ENCODE peak calls at places on chromosomes 12 and 14, in seven cellular contexts. B is H1, K is SK-N-SH, F is HepG2, U is HCT116, Q is K562, L is GM12878. W is an unnamed sample.

GRCh38 chr12:91924827-91925226 is 220.8 kb downstream of the BTG1 start:
- DNase-seq in Q (no peak), F (no peak), U (no peak), B (no peak), K (no peak), L (no peak), W (no peak)

GRCh38 chr12:26327975-26328635 is 132.7 kb downstream of the SSPN start:
- DNase-seq in U (no peak), F (no peak), K (no peak), L (no peak), B (no peak), Q (no peak), W (no peak)

GRCh38 chr14:102323102-102323501 is 3.6 kb downstream of the ZNF839 start:
- DNase-seq in B (no peak), Q (no peak), F (peak), L (no peak), U (peak), K (peak), W (peak)

GRCh38 chr12:10753066-10753465 is 29.9 kb upstream of the YBX3 start:
- DNase-seq in B (no peak), Q (no peak), K (no peak), L (no peak), U (no peak), F (no peak), W (peak)

GRCh38 chr12:91722072-91722471 is 423.6 kb downstream of the BTG1 start:
- DNase-seq in L (no peak), K (no peak), B (no peak), U (no peak), F (no peak), Q (no peak), W (no peak)

GRCh38 chr12:66529934-66530333 is 148.9 kb downstream of the GRIP1 start:
- DNase-seq in Q (no peak), U (no peak), K (no peak), B (no peak), F (no peak), L (no peak), W (no peak)

GRCh38 chr12:105852496-105852895 is 286.3 kb downstream of the NUAK1 start:
- DNase-seq in K (no peak), L (no peak), U (no peak), Q (no peak), B (no peak), F (no peak), W (no peak)

GRCh38 chr12:12265571-12266388 is 1.1 kb downstream of the LRP6 start:
- DNase-seq in K (peak), L (no peak), B (no peak), Q (no peak), F (no peak), U (no peak), W (no peak)

GRCh38 chr12:123034865-123035264 is 54.4 kb downstream of the ARL6IP4 start:
- DNase-seq in F (no peak), L (no peak), K (no peak), B (no peak), Q (no peak), U (no peak), W (peak)

GRCh38 chr12:58425481-58426392 is 484.4 kb downstream of the ATP23 start:
- DNase-seq in Q (no peak), B (no peak), L (peak), K (no peak), F (peak), U (peak), W (peak)

GRCh38 chr12:58419905-58420304 is 478.5 kb downstream of the ATP23 start:
- DNase-seq in Q (no peak), U (no peak), K (no peak), F (no peak), L (no peak), B (no peak), W (no peak)

GRCh38 chr12:58421990-58422389 is 480.6 kb downstream of the ATP23 start:
- DNase-seq in U (no peak), F (no peak), K (no peak), L (no peak), Q (no peak), B (no peak), W (no peak)

GRCh38 chr12:58419182-58419760 is 477.9 kb downstream of the ATP23 start:
- DNase-seq in B (no peak), Q (no peak), U (no peak), K (no peak), F (no peak), L (no peak), W (no peak)

DNA sequence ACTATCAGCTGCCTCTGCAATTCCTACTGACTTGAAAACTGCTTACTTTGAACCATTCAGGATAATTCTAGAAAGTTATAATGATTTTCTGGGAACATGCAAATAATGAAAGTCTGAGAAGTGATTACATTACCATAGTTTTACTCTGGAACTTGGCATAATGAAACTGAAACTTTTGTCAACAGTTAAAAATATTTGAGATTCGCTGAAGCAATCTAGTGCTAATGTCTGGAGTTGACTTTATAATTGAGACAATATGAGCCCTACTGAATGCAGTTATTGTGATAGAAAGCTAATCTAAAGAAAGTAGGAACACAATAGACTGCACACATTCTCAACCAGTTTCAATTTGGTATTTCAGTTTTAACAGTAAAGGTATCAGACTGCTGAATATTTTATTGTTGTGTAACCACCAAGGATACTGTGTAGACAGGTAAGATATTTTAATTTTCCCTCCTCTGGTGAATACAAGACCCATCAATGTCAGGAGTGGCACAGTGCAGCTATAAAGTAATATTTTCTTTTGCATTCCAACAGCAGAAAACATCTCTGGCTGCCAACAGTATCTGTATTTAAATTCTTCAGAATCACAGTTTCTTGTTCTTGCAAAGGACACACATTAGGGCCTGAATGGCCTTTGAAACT is 483.5 kb downstream of the ATP23 start:
- DNase-seq in U (no peak), K (no peak), Q (no peak), F (no peak), B (no peak), L (no peak), W (no peak)
- TF ChIP-seq JUND in U (no peak), K (no peak), Q (no peak), F (no peak), B (no peak), L (no peak), W (no peak)

GRCh38 chr12:1915082-1915968 is 3.1 kb downstream of the CACNA2D4 start:
- DNase-seq in K (peak), U (no peak), B (peak), F (no peak), L (no peak), Q (peak), W (no peak)
- TF ChIP-seq JUND in K (no peak), U (no peak), B (no peak), F (no peak), L (no peak), Q (no peak), W (no peak)

GRCh38 chr12:58420496-58420895 is 479.1 kb downstream of the ATP23 start:
- DNase-seq in K (no peak), L (no peak), B (no peak), Q (no peak), U (no peak), F (no peak), W (no peak)
- TF ChIP-seq JUND in K (no peak), L (no peak), B (no peak), Q (no peak), U (no peak), F (no peak), W (no peak)

GRCh38 chr14:20436363-20436755 is 393 bp upstream of the KLHL33 start:
- DNase-seq in U (no peak), Q (no peak), K (no peak), L (no peak), B (no peak), F (no peak), W (no peak)
- TF ChIP-seq JUND in U (no peak), Q (no peak), K (no peak), L (no peak), B (no peak), F (no peak), W (no peak)

GRCh38 chr12:49664591-49665146 is 41.3 kb downstream of the PRPF40B start:
- DNase-seq in B (no peak), U (no peak), K (peak), F (no peak), Q (no peak), L (no peak), W (no peak)

GRCh38 chr12:49665384-49665783 is 41.8 kb downstream of the FMNL3 start:
- DNase-seq in F (no peak), U (no peak), L (no peak), B (no peak), Q (no peak), K (no peak), W (no peak)

GRCh38 chr12:49664167-49664566 is 40.8 kb downstream of the PRPF40B start:
- DNase-seq in F (no peak), B (no peak), Q (no peak), L (no peak), U (no peak), K (no peak), W (no peak)

GRCh38 chr12:49661191-49661590 is 37.8 kb downstream of the PRPF40B start:
- DNase-seq in K (no peak), Q (no peak), F (no peak), U (no peak), L (no peak), B (no peak), W (no peak)

DNA sequence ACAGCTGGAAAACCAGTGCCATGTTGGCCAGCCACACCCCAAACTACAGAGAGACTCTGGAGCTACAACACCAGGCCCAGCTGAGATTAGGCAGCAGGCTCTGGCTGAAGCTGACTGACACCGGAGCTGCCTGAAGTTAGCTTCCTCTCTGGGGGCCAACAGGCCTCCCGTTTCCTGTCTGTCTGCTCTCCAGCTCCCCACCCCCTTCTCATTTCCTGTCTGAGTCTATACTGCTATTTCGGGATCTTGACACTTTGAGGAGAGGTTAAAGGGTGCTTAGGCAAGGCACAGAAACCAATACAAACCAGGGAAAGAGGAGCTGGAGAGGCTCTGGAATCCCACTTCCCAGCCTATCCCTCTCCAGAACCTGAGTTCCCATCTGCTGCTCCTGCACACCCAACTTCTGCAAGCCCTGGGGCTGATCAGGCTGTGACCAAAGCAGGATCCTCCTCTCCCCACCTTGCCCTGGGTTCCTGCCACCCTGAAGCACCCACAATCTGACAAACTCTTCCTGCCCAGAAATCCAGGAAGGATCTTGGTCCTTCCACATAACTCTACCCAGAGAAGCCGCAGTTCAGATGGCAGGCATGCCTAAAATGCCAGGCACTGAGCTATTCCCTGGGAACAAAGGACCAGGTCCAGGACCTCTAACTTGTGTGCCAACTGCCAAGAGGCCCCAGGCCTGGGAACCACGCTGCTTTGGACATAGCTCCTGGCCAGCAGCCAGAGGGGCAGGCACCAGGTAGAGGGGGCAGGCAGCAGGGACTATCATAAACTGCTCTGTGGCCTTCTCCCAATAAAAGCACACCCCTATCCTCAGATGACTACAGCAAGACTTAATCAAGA is 39.9 kb downstream of the PRPF40B start:
- DNase-seq in B (no peak), Q (peak), U (no peak), K (peak), F (peak), L (peak), W (no peak)
- TF ChIP-seq JUND in B (no peak), Q (peak), U (no peak), K (no peak), F (no peak), L (no peak), W (no peak)

GRCh38 chr14:88170333-88170732 is 152.7 kb downstream of the KCNK10 start:
- DNase-seq in B (no peak), U (no peak), K (no peak), Q (no peak), L (no peak), F (peak), W (no peak)

GRCh38 chr14:88166616-88167015 is 156.5 kb downstream of the KCNK10 start:
- DNase-seq in Q (no peak), F (no peak), B (no peak), L (no peak), U (no peak), K (no peak), W (no peak)

GRCh38 chr14:88164906-88165534 is 158.0 kb downstream of the KCNK10 start:
- DNase-seq in U (no peak), L (no peak), F (no peak), Q (no peak), B (no peak), K (no peak), W (no peak)

GRCh38 chr14:88168025-88168424 is 155.0 kb downstream of the KCNK10 start:
- DNase-seq in L (no peak), U (no peak), Q (no peak), B (no peak), F (no peak), K (no peak), W (no peak)

DNA sequence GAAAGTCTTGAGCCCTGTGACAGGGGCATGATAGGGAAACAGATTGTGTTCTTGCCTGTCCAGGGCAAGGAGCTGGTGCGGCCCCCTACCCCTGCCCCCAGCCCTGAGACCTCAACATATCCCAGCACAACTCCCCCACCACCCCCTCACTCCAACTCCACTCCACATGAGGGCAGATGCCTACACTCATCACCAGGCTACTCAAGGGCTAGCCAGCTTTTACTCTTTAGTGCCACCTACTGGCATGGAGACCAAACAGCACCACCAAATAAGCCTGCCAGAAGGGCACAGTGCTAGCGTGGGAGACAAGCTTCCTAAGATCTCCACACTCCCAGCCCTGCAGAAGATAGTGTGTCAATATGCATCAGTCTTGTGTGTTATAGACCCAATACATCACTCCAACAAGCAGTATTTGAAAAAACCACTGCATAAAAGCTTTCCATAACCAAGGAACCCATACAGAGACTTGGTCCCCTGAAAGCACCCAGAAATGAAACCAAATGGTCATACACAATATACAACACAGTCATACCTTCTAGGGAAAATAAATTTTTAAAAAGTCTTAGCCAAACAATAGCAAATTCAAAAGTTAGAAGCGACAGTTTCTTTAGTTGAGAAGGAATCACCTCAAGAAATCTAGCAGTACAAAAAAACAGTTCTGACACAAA is 154.4 kb downstream of the KCNK10 start:
- DNase-seq in L (no peak), Q (peak), U (no peak), K (peak), B (peak), F (peak), W (peak)
- TF ChIP-seq JUND in L (no peak), Q (no peak), U (no peak), K (no peak), B (no peak), F (no peak), W (no peak)

GRCh38 chr12:31876568-31877424 is 82.4 kb upstream of the RESF1 start:
- DNase-seq in F (no peak), B (no peak), K (no peak), U (no peak), Q (no peak), L (no peak), W (no peak)

GRCh38 chr12:31877884-31878283 is 81.3 kb upstream of the RESF1 start:
- DNase-seq in F (no peak), U (no peak), K (no peak), Q (no peak), L (no peak), B (no peak), W (no peak)

GRCh38 chr12:31875609-31875964 is 83.6 kb upstream of the RESF1 start:
- DNase-seq in K (no peak), U (no peak), Q (no peak), B (no peak), L (no peak), F (no peak), W (no peak)

GRCh38 chr12:31872831-31873604 is 86.2 kb upstream of the RESF1 start:
- DNase-seq in K (no peak), B (no peak), Q (no peak), F (no peak), L (no peak), U (no peak), W (no peak)

GRCh38 chr12:31874961-31875608 is 84.1 kb upstream of the RESF1 start:
- DNase-seq in F (no peak), B (no peak), K (no peak), L (no peak), U (no peak), Q (no peak), W (no peak)
- TF ChIP-seq JUND in F (no peak), B (no peak), K (no peak), L (no peak), U (no peak), Q (no peak), W (no peak)

DNA sequence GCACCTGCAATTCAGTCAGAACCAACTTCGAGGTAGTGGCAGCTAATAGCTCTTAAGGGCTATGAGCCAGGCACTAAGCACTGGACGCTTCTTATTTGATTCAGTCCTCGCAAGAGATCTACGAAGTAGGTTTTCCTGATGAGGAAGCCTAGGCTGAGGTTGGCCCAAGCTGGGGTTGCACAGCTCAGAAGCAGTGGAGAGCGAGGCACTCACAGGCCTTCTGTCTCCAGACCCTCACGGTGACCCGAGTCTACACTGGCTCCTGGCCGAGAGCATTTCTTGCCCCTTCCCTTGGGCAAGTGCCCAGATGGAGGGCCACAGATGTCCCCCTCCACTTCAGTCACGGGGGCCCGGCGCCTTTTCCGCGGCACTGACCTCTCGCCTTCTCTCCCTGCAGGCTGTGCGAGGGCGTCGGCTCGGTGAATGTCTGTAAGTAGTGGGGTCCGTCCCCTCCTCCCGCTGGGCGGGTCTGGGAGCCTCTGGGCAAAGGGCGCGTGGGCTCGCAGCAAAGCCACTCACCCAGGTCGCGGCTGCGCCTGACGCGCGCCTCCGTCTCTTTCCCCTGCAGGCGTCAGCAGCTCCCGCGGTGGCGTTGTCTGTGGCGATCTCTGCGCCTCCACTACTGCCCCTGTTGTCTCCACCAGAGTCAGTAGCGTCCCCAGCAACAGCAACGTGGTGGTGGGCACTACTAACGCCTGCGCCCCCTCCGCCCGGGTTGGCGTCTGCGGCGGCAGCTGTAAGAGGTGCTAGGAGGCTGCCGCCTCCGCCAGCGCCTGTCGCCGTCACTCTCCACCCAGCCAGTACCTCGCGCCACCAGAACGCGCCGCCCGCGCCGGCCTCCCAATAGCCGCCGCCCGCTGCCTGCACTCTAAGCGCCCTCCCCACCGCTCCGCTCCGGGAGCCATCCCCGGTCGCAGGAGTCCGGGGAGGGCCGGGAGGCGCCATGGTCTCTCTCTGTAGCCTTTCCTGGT is 13.1 kb downstream of the KRT83 start:
- DNase-seq in L (no peak), Q (peak), U (peak), F (no peak), K (peak), B (peak), W (peak)
- TF ChIP-seq JUND in L (no peak), Q (no peak), U (no peak), F (no peak), K (no peak), B (no peak), W (no peak)

DNA sequence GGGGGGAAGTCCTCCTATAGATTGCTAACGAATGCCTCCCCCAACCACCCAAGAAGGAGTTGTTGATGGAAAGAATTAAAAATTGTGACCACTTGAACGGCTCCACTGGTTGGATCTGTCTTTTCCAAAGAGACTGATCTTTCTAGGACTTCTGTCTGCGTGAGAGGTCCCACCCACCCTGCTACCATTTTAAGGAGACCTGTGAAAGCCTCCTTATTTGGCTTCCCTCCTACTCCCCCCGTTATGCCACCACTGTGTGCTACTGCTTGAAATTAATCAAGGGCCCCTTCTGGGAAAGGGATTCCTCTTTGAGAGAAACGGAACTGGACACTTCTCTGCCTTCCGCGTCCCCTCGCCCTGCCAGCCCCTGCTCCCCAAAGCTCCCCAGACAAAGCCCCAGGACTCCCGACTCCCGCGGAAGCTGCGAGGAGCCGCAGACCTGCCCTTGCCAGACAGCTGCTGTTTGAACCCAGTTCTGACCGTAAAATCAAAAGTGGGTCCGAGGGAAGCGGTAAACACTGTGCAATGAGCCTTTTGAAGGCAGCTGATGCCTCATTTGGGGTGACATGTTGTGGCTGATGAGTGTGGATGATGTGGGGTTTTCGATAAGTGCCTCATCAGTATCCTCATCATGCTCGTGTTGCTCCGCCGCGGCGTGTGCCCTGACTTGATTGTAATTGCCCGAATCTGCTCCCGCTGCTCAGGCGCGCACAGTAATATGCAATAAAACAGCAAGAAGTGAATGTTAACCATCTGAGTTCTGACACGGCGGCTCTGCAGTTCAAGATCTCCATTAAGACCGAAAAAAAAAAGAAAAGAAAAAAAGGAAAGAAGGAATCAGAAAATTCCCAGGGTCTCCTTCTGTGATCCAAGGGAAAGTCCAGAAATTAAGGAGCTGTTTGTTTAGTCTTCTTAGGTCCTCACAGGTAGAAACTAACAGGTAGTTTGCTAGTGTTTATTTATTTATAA is 48.2 kb downstream of the MBIP start:
- DNase-seq in U (no peak), F (no peak), Q (no peak), B (no peak), L (no peak), K (peak), W (no peak)
- TF ChIP-seq JUND in U (no peak), F (no peak), Q (no peak), B (no peak), L (no peak), K (no peak), W (no peak)

W was measured in T47D.